ENCODE peak calls at places on chromosomes 3 and 15, in five cellular contexts. O is PC-3, D is fibroblast of pulmonary artery, W is right cardiac atrium, Z is heart left ventricle. G is an unnamed sample.

GRCh38 chr3:8490079-8490552 is 11.5 kb upstream of the LMCD1 start:
- DNase-seq in Z (peak; percentile 32), O (peak; percentile 61), W (no peak), D (peak; percentile 88), G (peak; percentile 88)

GRCh38 chr3:11477286-11477935 is 166.3 kb downstream of the VGLL4 start:
- DNase-seq in D (peak; percentile 89), Z (no peak), W (no peak), O (peak; percentile 25), G (peak; percentile 97)

GRCh38 chr3:87088984-87089841 is 98.3 kb upstream of the VGLL3 start:
- DNase-seq in O (no peak), Z (peak; percentile 64), D (peak; percentile 84), W (peak; percentile 84), G (peak; percentile 86)

GRCh38 chr3:1183320-1184048 is 90.7 kb downstream of the CNTN6 start:
- DNase-seq in Z (no peak), W (no peak), O (no peak), D (peak; percentile 69), G (peak; percentile 95)

GRCh38 chr3:127113571-127113891 is 79.4 kb upstream of the PRR23E start:
- DNase-seq in D (no peak), W (no peak), Z (no peak), O (peak; percentile 57), G (no peak)

GRCh38 chr3:16048435-16049318 is 125.8 kb upstream of the GALNT15 start:
- DNase-seq in W (peak; percentile 54), Z (no peak), O (peak; percentile 83), D (peak; percentile 87), G (peak; percentile 88)

GRCh38 chr3:53803816-53804545 is 42.2 kb downstream of the CHDH start:
- DNase-seq in D (no peak), O (no peak), W (no peak), Z (no peak), G (no peak)

GRCh38 chr15:66996099-66996498 is 69.3 kb upstream of the SMAD3 start:
- DNase-seq in W (no peak), D (no peak), O (no peak), Z (no peak), G (peak; percentile 9)

GRCh38 chr3:159263750-159264561 is 462.1 kb downstream of the MFSD1 start:
- DNase-seq in D (peak; percentile 69), W (no peak), Z (no peak), O (peak; percentile 72), G (peak; percentile 73)

GRCh38 chr15:31051646-31052045 is 49.9 kb downstream of the TRPM1 start:
- DNase-seq in D (no peak), O (no peak), Z (no peak), W (no peak), G (no peak)

GRCh38 chr3:76943671-76944070 is 96.2 kb upstream of the ROBO2 start:
- DNase-seq in W (no peak), D (no peak), O (peak; percentile 29), Z (no peak), G (no peak)

GRCh38 chr3:64000446-64001055 is 22.7 kb downstream of the PSMD6 start:
- DNase-seq in D (no peak), W (no peak), Z (no peak), O (no peak), G (no peak)

GRCh38 chr15:39079296-39079834 is 501.5 kb upstream of the THBS1 start:
- DNase-seq in O (peak; percentile 83), D (peak; percentile 96), W (no peak), Z (no peak), G (peak; percentile 80)

GRCh38 chr3:24215518-24215917 is 270.4 kb downstream of the NR1D2 start:
- DNase-seq in Z (no peak), D (no peak), W (no peak), O (no peak), G (no peak)

GRCh38 chr3:33064929-33065328 is 32.0 kb downstream of the GLB1 start:
- DNase-seq in D (no peak), Z (no peak), W (no peak), O (peak; percentile 12), G (no peak)

GRCh38 chr3:195549001-195549400 is 5.9 kb upstream of the PPP1R2 start:
- DNase-seq in O (peak; percentile 18), D (no peak), W (no peak), Z (no peak), G (no peak)

GRCh38 chr3:195548046-195548445 is 4.9 kb upstream of the PPP1R2 start:
- DNase-seq in D (no peak), O (no peak), Z (no peak), W (no peak), G (no peak)

GRCh38 chr3:195549931-195550519 is 6.9 kb upstream of the PPP1R2 start:
- DNase-seq in Z (no peak), D (no peak), O (no peak), W (peak; percentile 29), G (no peak)

GRCh38 chr3:195550723-195551122 is 7.6 kb upstream of the PPP1R2 start:
- DNase-seq in Z (no peak), W (no peak), D (no peak), O (no peak), G (peak; percentile 19)

GRCh38 chr3:195548496-195548895 is 5.4 kb upstream of the PPP1R2 start:
- DNase-seq in D (no peak), W (no peak), Z (no peak), O (no peak), G (no peak)
- H3K4me3 ChIP-seq in D (no peak overlapping the region), W (no peak overlapping the region), Z (no peak overlapping the region), O (no peak overlapping the region), G (no peak overlapping the region)

GRCh38 chr3:67067251-67067650 is 69.1 kb downstream of the KBTBD8 start:
- DNase-seq in W (no peak), O (no peak), D (no peak), Z (no peak), G (no peak)
- H3K4me3 ChIP-seq in W (no peak overlapping the region), O (no peak overlapping the region), D (no peak overlapping the region), Z (no peak overlapping the region), G (no peak overlapping the region)

GRCh38 chr15:28909958-28910500 is 24.3 kb downstream of the APBA2 start:
- DNase-seq in Z (no peak), D (no peak), O (no peak), W (no peak), G (no peak)

GRCh38 chr15:28903555-28903954 is 17.8 kb downstream of the APBA2 start:
- DNase-seq in W (no peak), Z (no peak), D (no peak), O (no peak), G (no peak)

GRCh38 chr15:28904541-28905303 is 18.9 kb downstream of the APBA2 start:
- DNase-seq in Z (no peak), O (no peak), W (no peak), D (no peak), G (no peak)

GRCh38 chr15:28904023-28904422 is 18.2 kb downstream of the APBA2 start:
- DNase-seq in D (no peak), O (no peak), W (no peak), Z (no peak), G (no peak)

GRCh38 chr15:28907338-28907961 is 21.7 kb downstream of the APBA2 start:
- DNase-seq in W (no peak), D (no peak), O (no peak), Z (no peak), G (no peak)
- H3K4me3 ChIP-seq in W (no peak overlapping the region), D (no peak overlapping the region), O (no peak overlapping the region), Z (no peak overlapping the region), G (no peak overlapping the region)

DNA sequence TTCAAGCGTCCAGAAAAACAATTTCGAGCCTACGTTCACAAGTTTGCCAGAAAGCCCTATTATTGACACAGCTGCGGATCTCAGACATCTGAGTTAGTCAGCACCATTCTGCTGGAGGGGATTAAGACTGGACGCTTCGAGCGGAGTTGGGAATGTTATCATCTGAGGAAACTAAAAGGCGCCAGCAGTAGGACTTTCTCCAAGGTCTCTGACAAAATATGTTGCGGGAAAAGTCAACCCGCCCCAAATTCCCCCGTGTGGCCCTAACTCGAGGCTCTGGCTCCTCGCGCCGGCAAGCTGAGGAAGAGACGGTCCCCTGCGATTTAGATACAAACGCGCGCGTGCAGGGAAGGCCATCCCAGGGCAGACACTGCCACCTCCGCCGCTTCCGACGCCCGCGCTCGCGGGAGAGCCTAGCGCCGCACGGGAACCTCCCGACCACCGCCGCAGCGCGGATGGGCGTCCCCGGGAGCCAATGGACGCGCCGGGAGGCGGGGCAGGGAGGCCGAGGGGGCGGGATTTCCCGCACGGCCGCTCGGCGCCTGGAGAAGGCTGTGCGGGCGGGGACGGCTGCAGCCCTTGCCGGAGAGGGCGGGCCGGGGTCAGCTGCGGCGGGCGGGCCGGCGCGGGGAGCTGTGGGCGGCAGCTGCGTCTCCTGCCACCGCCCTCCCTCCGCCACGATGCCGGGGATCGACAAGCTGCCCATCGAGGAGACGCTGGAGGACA is at the start of gene APPL1:
- DNase-seq in O (peak; percentile 95), D (peak; percentile 88), Z (peak; percentile 96), W (peak; percentile 97), G (peak; percentile 83)
- H3K4me3 ChIP-seq in O (peak within 1 kb of the TSS; percentile 89), D (peak within 1 kb of the TSS; percentile 83), Z (peak within 1 kb of the TSS; percentile 78), W (peak within 1 kb of the TSS; percentile 73), G (peak within 1 kb of the TSS; percentile 81)

GRCh38 chr3:37863552-37863865 is 1.8 kb downstream of the CTDSPL start:
- DNase-seq in D (no peak), Z (no peak), W (no peak), O (no peak), G (no peak)
- H3K4me3 ChIP-seq in D (peak overlapping the region; percentile 69), Z (no peak overlapping the region), W (peak overlapping the region; percentile 93), O (peak overlapping the region; percentile 66), G (peak overlapping the region; percentile 73)

GRCh38 chr3:179260949-179261765 is 10.2 kb upstream of the KCNMB3 start:
- DNase-seq in O (peak; percentile 77), Z (peak; percentile 85), D (peak; percentile 66), W (peak; percentile 93), G (peak; percentile 54)

GRCh38 chr3:179250803-179251476 is at the start of gene KCNMB3:
- DNase-seq in O (no peak), D (no peak), W (no peak), Z (no peak), G (no peak)

GRCh38 chr3:179258820-179259219 is 7.9 kb upstream of the KCNMB3 start:
- DNase-seq in O (no peak), Z (no peak), D (no peak), W (no peak), G (no peak)

DNA sequence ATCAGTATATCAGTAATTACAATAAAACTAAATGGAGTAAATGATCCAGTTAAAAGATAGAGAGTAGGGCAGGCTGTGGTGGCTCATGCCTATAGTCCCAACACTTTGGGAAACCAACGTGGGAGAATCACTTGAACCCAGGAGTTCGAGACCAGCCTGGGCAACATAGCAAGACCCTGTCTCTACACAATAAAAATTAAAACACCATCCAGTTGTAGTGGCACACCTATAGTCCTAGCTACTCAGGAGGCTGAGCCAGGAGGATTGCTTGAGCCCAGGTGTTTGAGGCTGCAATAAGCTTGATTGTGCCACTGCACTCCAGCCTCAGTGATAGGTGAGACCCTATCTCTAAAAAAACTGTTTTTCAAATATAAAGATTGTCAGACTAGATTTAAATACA is 5.9 kb upstream of the KCNMB3 start:
- DNase-seq in Z (no peak), W (no peak), O (no peak), D (no peak), G (no peak)
- H3K4me3 ChIP-seq in Z (no peak overlapping the region), W (no peak overlapping the region), O (no peak overlapping the region), D (no peak overlapping the region), G (no peak overlapping the region)

GRCh38 chr3:12853803-12854202 is 12.4 kb upstream of the RPL32 start:
- DNase-seq in O (no peak), W (no peak), D (no peak), Z (no peak), G (no peak)
- H3K4me3 ChIP-seq in O (no peak overlapping the region), W (no peak overlapping the region), D (no peak overlapping the region), Z (no peak overlapping the region), G (no peak overlapping the region)

DNA sequence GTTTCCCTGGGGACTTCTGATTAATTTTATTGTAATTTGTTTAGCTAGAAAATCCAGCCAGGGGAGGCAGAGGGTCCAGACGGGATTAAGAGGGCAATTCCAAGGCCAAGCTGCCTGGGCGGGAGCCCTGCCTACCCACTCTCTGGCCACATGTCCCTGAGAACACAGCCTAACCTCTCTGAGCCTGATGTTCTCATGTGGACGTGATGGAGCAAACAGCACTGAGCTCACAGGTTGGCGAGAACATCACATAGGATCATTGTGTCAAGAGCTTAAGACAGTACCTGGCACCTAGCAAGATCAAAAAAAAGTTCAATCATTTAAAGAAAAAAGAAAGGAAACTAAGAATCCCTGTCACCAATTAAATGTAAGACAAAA is 1.0 kb downstream of the LRRC2 start:
- DNase-seq in W (no peak), D (no peak), O (no peak), Z (no peak), G (no peak)
- H3K4me3 ChIP-seq in W (peak overlapping the region; percentile 57), D (no peak overlapping the region), O (no peak overlapping the region), Z (peak overlapping the region; percentile 67), G (peak overlapping the region; percentile 85)